ENCODE peak calls at places on chromosome 15, in five cellular contexts. Z is A673, C is A549, K is brain microvascular endothelial cell, X is IMR-90. O is an unnamed sample.

GRCh38 chr15:50906954-50907865 is 1.3 kb upstream of the AP4E1 start:
- DNase-seq in Z (no peak), C (peak; percentile 29), K (no peak), X (peak; percentile 4), O (peak; percentile 90)

GRCh38 chr15:72474466-72474911 is 359 bp downstream of the ARIH1 start:
- DNase-seq in Z (peak; percentile 37), C (no peak), K (no peak), X (no peak), O (no peak)

GRCh38 chr15:71551566-71551965 is 258.8 kb upstream of the NR2E3 start:
- DNase-seq in Z (no peak), C (no peak), K (no peak), X (no peak), O (no peak)

GRCh38 chr15:61133361-61133760 is 95.7 kb downstream of the RORA start:
- DNase-seq in Z (no peak), C (no peak), K (no peak), X (no peak), O (no peak)

GRCh38 chr15:80242132-80242769 is 9.8 kb downstream of the CTXND1 start:
- DNase-seq in Z (peak; percentile 72), C (peak; percentile 60), K (no peak), X (peak; percentile 24), O (peak; percentile 36)

GRCh38 chr15:67521770-67522568 is 1.0 kb downstream of the C15orf61 start:
- DNase-seq in Z (peak; percentile 33), C (peak; percentile 8), K (no peak), X (peak; percentile 51), O (peak; percentile 24)

GRCh38 chr15:70091649-70092461 is 5.9 kb downstream of the TLE3 start:
- DNase-seq in Z (peak; percentile 48), C (no peak), K (no peak), X (no peak), O (peak; percentile 87)

GRCh38 chr15:62135532-62136134 is 29.5 kb downstream of the C2CD4B start:
- DNase-seq in Z (no peak), C (peak; percentile 33), K (peak; percentile 42), X (peak; percentile 21), O (peak; percentile 59)

GRCh38 chr15:91967935-91968605 is 114.6 kb downstream of the SLCO3A1 start:
- DNase-seq in Z (no peak), C (no peak), K (no peak), X (peak; percentile 40), O (no peak)

GRCh38 chr15:83653639-83654378 is at the start of gene ADAMTSL3:
- DNase-seq in Z (peak; percentile 74), C (peak; percentile 49), K (no peak), X (no peak), O (peak; percentile 15)

GRCh38 chr15:30990451-30991300 is 752 bp downstream of the MTMR10 start:
- DNase-seq in Z (peak; percentile 57), C (no peak), K (no peak), X (peak; percentile 22), O (peak; percentile 79)

GRCh38 chr15:71127083-71127482 is 11.8 kb downstream of the THSD4 start:
- DNase-seq in Z (no peak), C (no peak), K (no peak), X (no peak), O (no peak)

GRCh38 chr15:28930011-28930410 is 44.2 kb downstream of the APBA2 start:
- DNase-seq in Z (no peak), C (no peak), K (no peak), X (no peak), O (no peak)
- H3K27ac ChIP-seq in Z (no peak overlapping the region), C (no peak overlapping the region), K (no peak overlapping the region), X (no peak overlapping the region), O (no peak overlapping the region)

GRCh38 chr15:101267320-101268104 is 9.8 kb downstream of the SELENOS start:
- DNase-seq in Z (no peak), C (no peak), K (no peak), X (peak; percentile 91), O (peak; percentile 43)

GRCh38 chr15:101264011-101264410 is 12.2 kb upstream of the CHSY1 start:
- DNase-seq in Z (no peak), C (no peak), K (peak; percentile 32), X (peak; percentile 46), O (no peak)

GRCh38 chr15:101266787-101267186 is 10.5 kb downstream of the SELENOS start:
- DNase-seq in Z (no peak), C (no peak), K (no peak), X (no peak), O (no peak)

GRCh38 chr15:101264911-101265641 is 12.2 kb downstream of the SELENOS start:
- DNase-seq in Z (no peak), C (no peak), K (no peak), X (no peak), O (no peak)

DNA sequence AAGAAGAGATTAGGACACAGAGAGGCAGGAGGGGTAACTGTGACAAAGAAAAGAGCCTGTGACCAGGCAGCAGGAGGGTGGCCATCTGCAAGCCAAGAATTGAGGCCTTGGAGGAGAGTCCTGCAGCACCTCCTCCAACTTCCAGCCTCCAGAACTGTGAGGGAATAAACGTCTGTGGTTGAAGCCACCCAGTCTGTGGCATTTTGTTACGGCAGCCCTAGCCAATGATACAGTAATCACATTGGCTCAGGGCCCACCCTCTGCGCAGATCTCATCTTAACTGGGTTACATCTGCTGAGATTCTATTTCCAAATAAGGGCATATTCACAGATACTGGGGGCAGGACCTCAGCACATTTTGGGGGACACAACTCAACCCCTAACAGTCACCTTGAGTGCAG is 11.3 kb downstream of the SELENOS start:
- DNase-seq in Z (no peak), C (no peak), K (peak; percentile 39), X (peak; percentile 80), O (no peak)
- H3K27ac ChIP-seq in Z (no peak overlapping the region), C (no peak overlapping the region), K (no peak overlapping the region), X (peak overlapping the region; percentile 42), O (no peak overlapping the region)

GRCh38 chr15:64474846-64475245 is 14.5 kb downstream of the ZNF609 start:
- DNase-seq in Z (no peak), C (no peak), K (no peak), X (no peak), O (no peak)
- H3K27ac ChIP-seq in Z (no peak overlapping the region), C (no peak overlapping the region), K (no peak overlapping the region), X (no peak overlapping the region), O (no peak overlapping the region)

DNA sequence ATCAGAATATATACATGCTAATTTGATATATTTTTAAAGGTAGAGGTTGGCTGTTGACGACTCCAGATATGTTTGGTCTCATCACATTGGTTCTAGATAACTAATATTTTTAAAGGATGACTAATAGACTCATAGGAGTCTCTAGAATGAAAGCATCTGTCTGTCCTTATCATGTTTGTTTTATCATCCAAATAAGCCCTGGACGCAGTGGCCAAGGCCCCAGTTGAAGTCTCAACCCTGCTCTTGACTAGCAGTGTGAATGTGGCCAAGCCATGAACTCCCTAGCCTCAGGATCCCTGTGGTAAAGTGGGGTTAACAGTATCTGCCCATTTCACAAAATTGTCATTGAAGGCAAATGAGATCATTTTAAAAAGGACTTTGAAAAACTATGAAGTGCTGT is 53.6 kb downstream of the ABHD2 start:
- DNase-seq in Z (no peak), C (no peak), K (peak; percentile 63), X (peak; percentile 38), O (no peak)
- H3K27ac ChIP-seq in Z (peak overlapping the region; percentile 12), C (no peak overlapping the region), K (peak overlapping the region; percentile 82), X (no peak overlapping the region), O (no peak overlapping the region)

DNA sequence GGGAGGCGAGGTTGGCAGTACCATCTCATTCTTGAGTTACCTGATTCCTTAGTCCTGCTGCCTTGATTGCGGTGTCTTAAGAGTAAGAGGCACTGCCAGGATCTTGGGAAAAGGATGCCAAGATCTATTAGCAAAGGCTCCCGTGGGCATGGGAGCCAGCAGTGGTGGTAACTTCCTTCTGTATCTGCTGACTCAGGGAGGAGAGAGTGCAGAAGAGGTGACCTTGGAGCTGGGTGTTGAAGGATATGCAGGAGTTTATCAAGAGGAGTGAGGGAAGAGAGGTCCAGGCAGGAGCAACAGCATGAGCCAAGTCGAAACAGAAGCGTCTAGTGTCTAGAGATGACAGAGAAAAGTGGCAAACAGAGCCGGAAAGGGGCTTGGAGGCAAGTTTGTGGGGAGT is 4.5 kb downstream of the MESP2 start:
- DNase-seq in Z (no peak), C (no peak), K (no peak), X (no peak), O (no peak)
- H3K27ac ChIP-seq in Z (no peak overlapping the region), C (peak overlapping the region; percentile 16), K (no peak overlapping the region), X (no peak overlapping the region), O (peak overlapping the region; percentile 3)

DNA sequence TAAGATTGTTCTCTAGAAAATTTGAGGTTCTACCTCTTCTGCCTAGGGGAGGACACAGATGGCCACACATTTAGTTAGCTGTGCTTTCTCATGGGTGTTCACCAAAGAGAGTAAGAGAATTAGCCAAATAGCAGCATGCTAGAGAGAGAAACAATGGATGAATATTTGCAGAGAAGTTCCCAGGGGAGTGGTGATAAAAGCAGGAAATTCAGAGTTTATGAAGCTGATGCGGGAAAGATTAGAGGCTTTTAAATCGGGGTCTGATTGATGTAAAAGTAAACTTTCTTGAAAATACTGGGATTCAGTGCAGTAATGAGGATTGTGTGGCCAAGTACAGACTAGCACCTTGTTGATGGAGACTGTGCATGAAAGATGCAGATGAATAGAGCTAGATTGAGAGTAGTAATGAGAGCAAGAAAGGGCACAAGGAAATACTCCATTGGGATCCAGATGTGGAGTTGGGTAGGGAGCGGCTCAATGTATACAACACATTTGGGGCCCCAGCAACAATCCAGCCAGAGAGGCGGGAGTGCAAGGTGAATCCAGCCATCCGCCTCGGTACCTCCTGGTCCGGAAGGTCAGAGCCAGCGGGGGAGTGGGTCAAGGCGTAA is 8.8 kb downstream of the ISL2 start:
- DNase-seq in Z (no peak), C (no peak), K (no peak), X (no peak), O (no peak)
- H3K27ac ChIP-seq in Z (no peak overlapping the region), C (no peak overlapping the region), K (no peak overlapping the region), X (no peak overlapping the region), O (no peak overlapping the region)

GRCh38 chr15:98666441-98666840 is 18.1 kb downstream of the IGF1R start:
- DNase-seq in Z (no peak), C (no peak), K (no peak), X (no peak), O (no peak)

GRCh38 chr15:98669638-98670037 is 21.3 kb downstream of the IGF1R start:
- DNase-seq in Z (no peak), C (no peak), K (no peak), X (no peak), O (no peak)

GRCh38 chr15:98667521-98668179 is 19.3 kb downstream of the IGF1R start:
- DNase-seq in Z (no peak), C (no peak), K (no peak), X (no peak), O (no peak)

GRCh38 chr15:98668566-98669308 is 20.4 kb downstream of the IGF1R start:
- DNase-seq in Z (no peak), C (no peak), K (peak; percentile 36), X (peak; percentile 80), O (peak; percentile 48)

DNA sequence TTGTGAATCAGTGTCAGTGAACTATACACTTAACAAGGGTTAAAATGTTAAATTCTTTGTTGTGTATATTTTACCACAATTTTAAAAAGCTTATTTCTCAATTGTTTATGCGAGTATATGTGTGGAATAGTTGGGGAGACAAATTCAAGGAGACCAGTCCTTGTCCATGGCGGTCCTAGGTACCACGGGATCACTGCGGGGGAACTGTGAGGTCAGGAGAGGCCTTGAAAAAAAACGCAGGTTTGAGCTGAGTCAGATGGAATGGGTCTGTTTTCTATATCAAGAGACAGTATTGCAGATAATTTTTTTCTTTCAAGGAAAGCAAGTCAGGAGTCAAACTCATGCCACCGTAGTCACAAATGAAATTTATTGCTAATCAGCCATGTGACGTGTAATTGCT is 18.5 kb downstream of the IGF1R start:
- DNase-seq in Z (no peak), C (no peak), K (no peak), X (no peak), O (no peak)
- H3K27ac ChIP-seq in Z (no peak overlapping the region), C (no peak overlapping the region), K (no peak overlapping the region), X (peak overlapping the region; percentile 1), O (no peak overlapping the region)